ENCODE peak calls at places on chromosomes 13 and 19, in five cellular contexts. One of them, this sample, is unnamed.

GRCh38 chr13:111630411-111630810 is 310.0 kb downstream of the TEX29 start:
- DNase-seq in EH: no peak
- DNase-seq in heart left ventricle: no peak
- DNase-seq in fibroblast of the conjunctiva: no peak
- DNase-seq in Peyer's patch: no peak
- DNase-seq in this sample: peak

GRCh38 chr13:50742353-50742752 is 101.1 kb downstream of the DLEU7 start:
- DNase-seq in EH: no peak
- DNase-seq in heart left ventricle: no peak
- DNase-seq in fibroblast of the conjunctiva: no peak
- DNase-seq in Peyer's patch: no peak
- DNase-seq in this sample: no peak

GRCh38 chr13:51689597-51689996 is 105.3 kb downstream of the WDFY2 start:
- DNase-seq in EH: no peak
- DNase-seq in heart left ventricle: no peak
- DNase-seq in fibroblast of the conjunctiva: no peak
- DNase-seq in Peyer's patch: no peak
- DNase-seq in this sample: no peak

GRCh38 chr13:44249439-44249838 is 124.2 kb upstream of the SERP2 start:
- DNase-seq in EH: peak
- DNase-seq in heart left ventricle: peak
- DNase-seq in fibroblast of the conjunctiva: peak
- DNase-seq in Peyer's patch: no peak
- DNase-seq in this sample: no peak

GRCh38 chr13:24263652-24264051 is 45.7 kb upstream of the C1QTNF9 start:
- DNase-seq in EH: peak
- DNase-seq in heart left ventricle: no peak
- DNase-seq in fibroblast of the conjunctiva: no peak
- DNase-seq in Peyer's patch: no peak
- DNase-seq in this sample: no peak

GRCh38 chr19:18437481-18438330 is at the start of gene ISYNA1:
- DNase-seq in EH: peak
- DNase-seq in heart left ventricle: peak
- DNase-seq in fibroblast of the conjunctiva: no peak
- DNase-seq in Peyer's patch: peak
- DNase-seq in this sample: no peak

GRCh38 chr19:30783936-30784335 is 411.8 kb downstream of the ZNF536 start:
- DNase-seq in EH: no peak
- DNase-seq in heart left ventricle: no peak
- DNase-seq in fibroblast of the conjunctiva: no peak
- DNase-seq in Peyer's patch: no peak
- DNase-seq in this sample: no peak

GRCh38 chr19:32415246-32415645 is 9.7 kb downstream of the DPY19L3 start:
- DNase-seq in EH: peak
- DNase-seq in heart left ventricle: no peak
- DNase-seq in fibroblast of the conjunctiva: no peak
- DNase-seq in Peyer's patch: no peak
- DNase-seq in this sample: no peak

GRCh38 chr13:78758549-78758948 is 99.6 kb upstream of the OBI1 start:
- DNase-seq in EH: no peak
- DNase-seq in heart left ventricle: no peak
- DNase-seq in fibroblast of the conjunctiva: no peak
- DNase-seq in Peyer's patch: no peak
- DNase-seq in this sample: no peak

GRCh38 chr19:12721656-12722565 is 1.8 kb downstream of the TNPO2 start:
- DNase-seq in EH: peak
- DNase-seq in heart left ventricle: peak
- DNase-seq in fibroblast of the conjunctiva: peak
- DNase-seq in Peyer's patch: peak
- DNase-seq in this sample: no peak

GRCh38 chr13:36418022-36418805 is 14.1 kb upstream of the CCNA1 start:
- DNase-seq in EH: peak
- DNase-seq in heart left ventricle: no peak
- DNase-seq in fibroblast of the conjunctiva: peak
- DNase-seq in Peyer's patch: no peak
- DNase-seq in this sample: no peak

GRCh38 chr13:23598371-23598770 is 28.2 kb downstream of the TNFRSF19 start:
- DNase-seq in EH: peak
- DNase-seq in heart left ventricle: no peak
- DNase-seq in fibroblast of the conjunctiva: no peak
- DNase-seq in Peyer's patch: no peak
- DNase-seq in this sample: no peak

GRCh38 chr19:926595-927043 is 784 bp downstream of the ARID3A start:
- DNase-seq in EH: peak
- DNase-seq in heart left ventricle: peak
- DNase-seq in fibroblast of the conjunctiva: no peak
- DNase-seq in Peyer's patch: peak
- DNase-seq in this sample: no peak

GRCh38 chr19:5154129-5154798 is 185.4 kb downstream of the KDM4B start:
- DNase-seq in EH: peak
- DNase-seq in heart left ventricle: peak
- DNase-seq in fibroblast of the conjunctiva: no peak
- DNase-seq in Peyer's patch: peak
- DNase-seq in this sample: no peak

GRCh38 chr19:1259873-1260748 is 9.0 kb upstream of the CIRBP start:
- DNase-seq in EH: peak
- DNase-seq in heart left ventricle: peak
- DNase-seq in fibroblast of the conjunctiva: no peak
- DNase-seq in Peyer's patch: peak
- DNase-seq in this sample: no peak

GRCh38 chr13:48873598-48873997 is 102.1 kb upstream of the FNDC3A start:
- DNase-seq in EH: peak
- DNase-seq in heart left ventricle: no peak
- DNase-seq in fibroblast of the conjunctiva: peak
- DNase-seq in Peyer's patch: no peak
- DNase-seq in this sample: no peak

GRCh38 chr19:4870025-4870700 is 2.7 kb upstream of the PLIN3 start:
- DNase-seq in EH: peak
- DNase-seq in heart left ventricle: peak
- DNase-seq in fibroblast of the conjunctiva: peak
- DNase-seq in Peyer's patch: no peak
- DNase-seq in this sample: no peak

GRCh38 chr19:45630463-45630862 is 8.7 kb downstream of the EML2 start:
- DNase-seq in EH: peak
- DNase-seq in heart left ventricle: no peak
- DNase-seq in fibroblast of the conjunctiva: peak
- DNase-seq in Peyer's patch: no peak
- DNase-seq in this sample: no peak

GRCh38 chr13:51959773-51960172 is 51.5 kb downstream of the ATP7B start:
- DNase-seq in EH: no peak
- DNase-seq in heart left ventricle: no peak
- DNase-seq in fibroblast of the conjunctiva: no peak
- DNase-seq in Peyer's patch: no peak
- DNase-seq in this sample: peak

GRCh38 chr19:38737921-38738731 is 6.1 kb downstream of the CAPN12 start:
- DNase-seq in EH: peak
- DNase-seq in heart left ventricle: no peak
- DNase-seq in fibroblast of the conjunctiva: no peak
- DNase-seq in Peyer's patch: no peak
- DNase-seq in this sample: no peak

GRCh38 chr19:2475018-2475701 is 767 bp upstream of the GADD45B start:
- DNase-seq in EH: peak
- DNase-seq in heart left ventricle: peak
- DNase-seq in fibroblast of the conjunctiva: no peak
- DNase-seq in Peyer's patch: peak
- DNase-seq in this sample: no peak

GRCh38 chr19:38739440-38740251 is 4.6 kb downstream of the CAPN12 start:
- DNase-seq in EH: peak
- DNase-seq in heart left ventricle: no peak
- DNase-seq in fibroblast of the conjunctiva: no peak
- DNase-seq in Peyer's patch: no peak
- DNase-seq in this sample: no peak

GRCh38 chr13:36431204-36432105 is 840 bp upstream of the CCNA1 start:
- DNase-seq in EH: no peak
- DNase-seq in heart left ventricle: no peak
- DNase-seq in fibroblast of the conjunctiva: no peak
- DNase-seq in Peyer's patch: no peak
- DNase-seq in this sample: no peak

GRCh38 chr13:51945149-51945548 is 66.1 kb downstream of the ATP7B start:
- DNase-seq in EH: no peak
- DNase-seq in heart left ventricle: no peak
- DNase-seq in fibroblast of the conjunctiva: no peak
- DNase-seq in Peyer's patch: no peak
- DNase-seq in this sample: no peak

GRCh38 chr13:102651392-102651791 is 43.5 kb downstream of the METTL21C start:
- DNase-seq in EH: peak
- DNase-seq in heart left ventricle: no peak
- DNase-seq in fibroblast of the conjunctiva: no peak
- DNase-seq in Peyer's patch: no peak
- DNase-seq in this sample: no peak

GRCh38 chr19:16160445-16160942 is 12.8 kb downstream of the CIB3 start:
- DNase-seq in EH: no peak
- DNase-seq in heart left ventricle: no peak
- DNase-seq in fibroblast of the conjunctiva: no peak
- DNase-seq in Peyer's patch: no peak
- DNase-seq in this sample: no peak

GRCh38 chr13:44425041-44425814 is 51.6 kb downstream of the SERP2 start:
- DNase-seq in EH: no peak
- DNase-seq in heart left ventricle: no peak
- DNase-seq in fibroblast of the conjunctiva: no peak
- DNase-seq in Peyer's patch: no peak
- DNase-seq in this sample: peak

GRCh38 chr13:99174533-99175100 is 26.0 kb upstream of the UBAC2 start:
- DNase-seq in EH: peak
- DNase-seq in heart left ventricle: no peak
- DNase-seq in fibroblast of the conjunctiva: no peak
- DNase-seq in Peyer's patch: no peak
- DNase-seq in this sample: no peak

GRCh38 chr13:42110410-42111155 is 62.1 kb downstream of the DGKH start:
- DNase-seq in EH: peak
- DNase-seq in heart left ventricle: no peak
- DNase-seq in fibroblast of the conjunctiva: peak
- DNase-seq in Peyer's patch: no peak
- DNase-seq in this sample: peak

GRCh38 chr13:42486711-42487198 is 87.2 kb upstream of the TNFSF11 start:
- DNase-seq in EH: peak
- DNase-seq in heart left ventricle: no peak
- DNase-seq in fibroblast of the conjunctiva: peak
- DNase-seq in Peyer's patch: no peak
- DNase-seq in this sample: no peak

GRCh38 chr13:109163052-109163413 is 533.6 kb downstream of the MYO16 start:
- DNase-seq in EH: no peak
- DNase-seq in heart left ventricle: no peak
- DNase-seq in fibroblast of the conjunctiva: no peak
- DNase-seq in Peyer's patch: no peak
- DNase-seq in this sample: no peak

GRCh38 chr19:41189425-41190065 is 3.5 kb upstream of the CYP2S1 start:
- DNase-seq in EH: no peak
- DNase-seq in heart left ventricle: no peak
- DNase-seq in fibroblast of the conjunctiva: no peak
- DNase-seq in Peyer's patch: no peak
- DNase-seq in this sample: no peak